ENCODE peak calls at places on chromosomes 6 and 20, in seven cellular contexts. H is SK-N-SH, G is HCT116, C is K562, L is H1, M is HepG2, D is GM12878. R is an unnamed sample.

GRCh38 chr6:22320750-22321149 is 23.9 kb upstream of the PRL start:
- DNase-seq in H (no peak), G (peak; percentile 24), C (no peak), L (no peak), M (peak; percentile 2), D (no peak), R (no peak)

GRCh38 chr20:36773548-36774242 is at the start of gene DSN1:
- DNase-seq in H (peak; percentile 97), G (peak; percentile 95), C (peak; percentile 98), L (peak; percentile 97), M (peak; percentile 98), D (peak; percentile 92), R (peak; percentile 99)

GRCh38 chr20:22825546-22825945 is 209.6 kb upstream of the SSTR4 start:
- DNase-seq in H (no peak), G (no peak), C (no peak), L (no peak), M (no peak), D (no peak), R (no peak)

GRCh38 chr6:108846628-108847027 is 1.6 kb upstream of the ARMC2 start:
- DNase-seq in H (no peak), G (no peak), C (no peak), L (no peak), M (no peak), D (no peak), R (no peak)

GRCh38 chr6:39341942-39342341 is 19.4 kb upstream of the KCNK16 start:
- DNase-seq in H (no peak), G (no peak), C (no peak), L (no peak), M (no peak), D (no peak), R (no peak)

GRCh38 chr20:35891375-35891774 is 62.9 kb downstream of the SCAND1 start:
- DNase-seq in H (no peak), G (no peak), C (no peak), L (no peak), M (no peak), D (no peak), R (no peak)

GRCh38 chr20:37335642-37336368 is 10.1 kb upstream of the SRC start:
- DNase-seq in H (no peak), G (no peak), C (peak; percentile 47), L (no peak), M (peak; percentile 48), D (no peak), R (no peak)

GRCh38 chr20:52820641-52821292 is 151.4 kb upstream of the TSHZ2 start:
- DNase-seq in H (no peak), G (no peak), C (no peak), L (no peak), M (no peak), D (no peak), R (no peak)

GRCh38 chr20:3768342-3769130 is 983 bp upstream of the ADISSP start:
- DNase-seq in H (peak; percentile 91), G (peak; percentile 52), C (peak; percentile 72), L (no peak), M (peak; percentile 83), D (no peak), R (no peak)

GRCh38 chr20:33145521-33145920 is 22.4 kb upstream of the BPIFA2 start:
- DNase-seq in H (no peak), G (no peak), C (no peak), L (no peak), M (no peak), D (no peak), R (no peak)

GRCh38 chr6:36885461-36886401 is at the start of gene C6orf89:
- DNase-seq in H (peak; percentile 94), G (peak; percentile 94), C (peak; percentile 95), L (peak; percentile 97), M (peak; percentile 99), D (peak; percentile 92), R (peak; percentile 99)

GRCh38 chr6:111597687-111598086 is 8.0 kb downstream of the TRAF3IP2 start:
- DNase-seq in H (no peak), G (no peak), C (no peak), L (no peak), M (peak; percentile 70), D (no peak), R (no peak)

GRCh38 chr6:6696867-6697531 is 108.5 kb downstream of the LY86 start:
- DNase-seq in H (peak; percentile 45), G (peak; percentile 63), C (peak; percentile 74), L (peak; percentile 43), M (peak; percentile 29), D (no peak), R (peak; percentile 73)

GRCh38 chr20:15199698-15200097 is 862.3 kb upstream of the FLRT3 start:
- DNase-seq in H (no peak), G (no peak), C (no peak), L (no peak), M (no peak), D (no peak), R (no peak)

GRCh38 chr6:73129653-73130443 is 95.4 kb downstream of the KHDC1L start:
- DNase-seq in H (peak; percentile 52), G (peak; percentile 66), C (peak; percentile 68), L (peak; percentile 53), M (peak; percentile 53), D (peak; percentile 39), R (peak; percentile 27)

GRCh38 chr6:2919401-2919800 is 16.3 kb upstream of the SERPINB9 start:
- DNase-seq in H (no peak), G (no peak), C (no peak), L (no peak), M (no peak), D (no peak), R (no peak)

GRCh38 chr6:11414564-11414963 is 123.0 kb upstream of the TMEM170B start:
- DNase-seq in H (no peak), G (peak; percentile 57), C (no peak), L (no peak), M (peak; percentile 78), D (peak; percentile 72), R (peak; percentile 97)

GRCh38 chr6:99219788-99220187 is 129.7 kb downstream of the FAXC start:
- DNase-seq in H (peak; percentile 57), G (peak; percentile 24), C (no peak), L (peak; percentile 67), M (no peak), D (no peak), R (peak; percentile 68)

GRCh38 chr20:2451939-2452732 is 18.5 kb downstream of the SNRPB start:
- DNase-seq in H (peak; percentile 64), G (peak; percentile 48), C (peak; percentile 63), L (no peak), M (peak; percentile 78), D (no peak), R (peak; percentile 87)

GRCh38 chr6:38345586-38345985 is 294.1 kb downstream of the BTBD9 start:
- DNase-seq in H (no peak), G (no peak), C (no peak), L (no peak), M (no peak), D (no peak), R (no peak)

GRCh38 chr6:109406196-109406595 is 23.9 kb upstream of the CD164 start:
- DNase-seq in H (no peak), G (no peak), C (no peak), L (no peak), M (no peak), D (no peak), R (no peak)

DNA sequence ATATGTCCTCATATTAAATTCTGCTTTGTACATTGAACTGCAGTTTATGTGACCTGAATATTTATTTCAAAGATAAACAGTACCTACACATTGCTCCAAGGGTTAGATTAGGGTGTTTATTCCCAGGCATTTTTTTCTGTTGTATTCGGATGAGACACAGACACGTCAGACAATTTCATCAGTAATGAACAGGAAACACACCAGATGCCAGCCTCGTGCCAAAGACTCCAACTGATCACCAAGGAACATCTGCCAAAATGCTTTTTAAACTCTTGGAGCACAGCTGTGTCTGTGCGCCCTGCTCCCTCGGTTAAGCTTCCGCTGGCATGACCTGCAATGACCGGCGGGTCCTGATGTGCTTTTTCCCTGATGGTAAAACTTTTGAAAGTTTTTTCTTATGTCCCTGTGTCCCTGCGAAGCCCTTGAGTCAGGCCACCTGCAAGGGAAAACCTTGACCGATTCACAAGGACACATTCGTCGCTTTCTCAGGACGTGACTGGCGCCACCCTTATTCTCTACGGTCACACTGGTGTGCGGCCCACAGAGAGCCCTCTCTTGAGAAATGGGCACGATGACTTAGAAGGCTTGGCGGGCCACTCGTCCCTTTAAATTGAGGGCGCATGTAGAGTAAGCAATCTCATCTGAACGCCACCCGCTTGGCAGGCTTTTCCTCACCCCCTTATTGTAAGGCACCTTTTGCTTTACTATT is 173.8 kb downstream of the QKI start:
- DNase-seq in H (peak; percentile 25), G (no peak), C (no peak), L (no peak), M (no peak), D (no peak), R (no peak)
- TF ChIP-seq JUND in H (no peak), G (no peak), C (no peak), L (no peak), M (no peak), D (no peak), R (no peak)

DNA sequence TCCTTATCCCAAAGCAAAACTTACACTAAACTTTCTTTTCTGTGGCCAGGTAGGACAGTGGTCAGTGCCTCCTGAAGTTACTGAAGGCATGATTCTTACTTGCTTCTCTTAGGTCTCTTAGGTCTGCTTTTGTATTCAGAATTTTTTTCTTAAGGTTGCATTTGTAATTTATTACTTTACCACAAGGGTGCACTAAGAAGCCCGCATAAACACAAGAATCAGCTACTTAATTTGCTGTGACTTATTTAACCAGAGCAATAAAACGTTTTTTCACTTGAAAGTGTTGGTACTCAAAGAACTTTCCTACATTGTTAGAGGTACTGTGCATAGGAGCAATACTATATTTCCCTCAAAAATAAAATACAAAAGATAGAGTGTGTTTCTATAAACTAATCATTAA is 75.4 kb upstream of the LAMA2 start:
- DNase-seq in H (no peak), G (peak; percentile 34), C (no peak), L (no peak), M (peak; percentile 16), D (no peak), R (no peak)
- TF ChIP-seq JUND in H (no peak), G (no peak), C (no peak), L (no peak), M (no peak), D (no peak), R (no peak)

GRCh38 chr20:11451793-11452291 is 465.9 kb upstream of the BTBD3 start:
- DNase-seq in H (no peak), G (peak; percentile 26), C (no peak), L (no peak), M (no peak), D (no peak), R (no peak)

GRCh38 chr20:11452326-11452725 is 465.4 kb upstream of the BTBD3 start:
- DNase-seq in H (no peak), G (no peak), C (no peak), L (no peak), M (no peak), D (no peak), R (no peak)

GRCh38 chr20:11457476-11457875 is 460.2 kb upstream of the BTBD3 start:
- DNase-seq in H (no peak), G (no peak), C (no peak), L (no peak), M (no peak), D (no peak), R (no peak)

GRCh38 chr20:11453430-11453829 is 464.3 kb upstream of the BTBD3 start:
- DNase-seq in H (no peak), G (no peak), C (no peak), L (no peak), M (no peak), D (no peak), R (no peak)

GRCh38 chr20:11454966-11455799 is 462.5 kb upstream of the BTBD3 start:
- DNase-seq in H (no peak), G (peak; percentile 90), C (no peak), L (no peak), M (no peak), D (no peak), R (no peak)
- TF ChIP-seq JUND in H (peak; percentile 24), G (peak; percentile 67), C (no peak), L (peak; percentile 32), M (no peak), D (peak; percentile 72), R (no peak)

GRCh38 chr20:44438782-44439181 is 36.9 kb upstream of the TTPAL start:
- DNase-seq in H (no peak), G (no peak), C (no peak), L (no peak), M (no peak), D (no peak), R (no peak)
- TF ChIP-seq JUND in H (no peak), G (no peak), C (no peak), L (no peak), M (no peak), D (no peak), R (no peak)